ENCODE peak calls at places on chromosomes 5 and 9, in eight cellular contexts. C, B, E, I, J, T, D and P are unnamed samples. For H4K20me1, the result is how much of the 10 kb centered on the place peaks cover.

GRCh38 chr9:16450578-16450977 is 419.9 kb downstream of the BNC2 start:
- DNase-seq in C (no peak), I (no peak), E (no peak), T (no peak), J (no peak), D (no peak), B (no peak), P (no peak)

GRCh38 chr5:24225051-24225450 is 419.7 kb downstream of the CDH10 start:
- DNase-seq in E (no peak), C (no peak), B (no peak), T (no peak), D (no peak), J (no peak), I (no peak), P (peak)

GRCh38 chr9:131032384-131032783 is 23.4 kb downstream of the LAMC3 start:
- DNase-seq in B (no peak), E (no peak), T (no peak), C (no peak), D (no peak), I (no peak), J (no peak), P (no peak)

GRCh38 chr5:165209101-165209727 is 1703.8 kb downstream of the MAT2B start:
- DNase-seq in J (no peak), E (no peak), B (peak), C (peak), T (peak), D (no peak), I (peak), P (peak)

GRCh38 chr9:32590898-32591297 is 17.9 kb upstream of the NDUFB6 start:
- DNase-seq in C (no peak), T (no peak), B (no peak), J (no peak), E (no peak), I (no peak), D (no peak), P (peak)

GRCh38 chr9:7273575-7273974 is 515.8 kb downstream of the KDM4C start:
- DNase-seq in E (no peak), J (no peak), D (no peak), T (no peak), I (no peak), C (peak), B (peak), P (peak)

GRCh38 chr9:87229127-87229526 is 268.5 kb upstream of the DAPK1 start:
- DNase-seq in I (no peak), D (no peak), J (no peak), T (no peak), E (no peak), C (no peak), B (no peak), P (no peak)

GRCh38 chr5:139453683-139454567 is 8.6 kb downstream of the ECSCR start:
- DNase-seq in J (no peak), B (no peak), E (no peak), D (no peak), C (no peak), I (no peak), T (no peak), P (no peak)

GRCh38 chr9:37909326-37909725 is 5.4 kb upstream of the SLC25A51 start:
- DNase-seq in B (no peak), J (no peak), E (no peak), C (no peak), I (no peak), D (no peak), T (no peak), P (no peak)

GRCh38 chr5:131230406-131230805 is 33.4 kb upstream of the CDC42SE2 start:
- DNase-seq in J (no peak), B (no peak), T (peak), E (no peak), D (no peak), C (no peak), I (peak), P (no peak)

GRCh38 chr9:121823451-121824169 is 172.2 kb downstream of the DAB2IP start:
- DNase-seq in C (no peak), D (no peak), E (no peak), J (no peak), B (no peak), I (no peak), T (no peak), P (no peak)

DNA sequence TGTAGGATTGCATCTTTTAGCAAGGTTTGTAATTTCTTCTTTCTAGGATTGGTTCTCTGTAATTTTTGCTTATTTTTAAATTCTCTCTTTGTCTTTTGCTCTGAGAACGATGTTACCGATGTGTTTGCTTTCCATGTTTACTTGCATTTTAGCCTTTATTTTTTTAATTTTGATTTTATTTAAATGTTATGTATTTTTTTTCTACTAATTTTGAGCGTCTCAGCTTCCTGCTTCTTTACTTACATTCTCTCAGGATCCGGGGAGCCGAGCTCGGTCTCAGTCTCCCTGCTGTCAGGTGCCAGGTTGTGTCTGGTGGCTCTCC is 20.9 kb downstream of the ANXA2R start:
- DNase-seq in T (no peak), I (no peak), E (no peak), J (no peak), D (no peak), C (no peak), B (no peak), P (no peak)
- H2AFZ ChIP-seq in T (peak), I (peak), E (peak), J (peak), D (peak), C (peak), B (peak), P (peak)

GRCh38 chr5:65758546-65759144 is 36.6 kb downstream of the NLN start:
- DNase-seq in B (no peak), I (no peak), D (no peak), J (no peak), C (no peak), E (no peak), T (no peak), P (no peak)

GRCh38 chr5:65749956-65750355 is 28.0 kb downstream of the NLN start:
- DNase-seq in E (no peak), T (no peak), B (no peak), D (no peak), C (no peak), J (no peak), I (no peak), P (no peak)

GRCh38 chr5:65749221-65749844 is 27.3 kb downstream of the NLN start:
- DNase-seq in D (no peak), J (no peak), T (no peak), C (no peak), I (no peak), B (no peak), E (no peak), P (no peak)

GRCh38 chr5:65750938-65751337 is 28.9 kb downstream of the NLN start:
- DNase-seq in J (no peak), B (no peak), I (no peak), C (no peak), E (no peak), T (no peak), D (no peak), P (no peak)

GRCh38 chr5:65753189-65753588 is 31.2 kb downstream of the NLN start:
- DNase-seq in T (no peak), E (no peak), C (no peak), D (no peak), I (no peak), J (no peak), B (no peak), P (no peak)
- H4K20me1 ChIP-seq in T (under half), E (under half), C (under half), D (under half), I (under half), J (under half), B (under half), P (under half)

GRCh38 chr5:14672082-14672481 is 7.6 kb downstream of the OTULIN start:
- DNase-seq in E (no peak), I (no peak), D (no peak), T (peak), J (no peak), B (no peak), C (no peak), P (no peak)
- H3K27ac ChIP-seq in E (no peak), I (no peak), D (peak), T (peak), J (peak), B (no peak), C (no peak), P (no peak)

GRCh38 chr5:171630047-171630669 is 155.5 kb upstream of the SMIM23 start:
- DNase-seq in J (no peak), C (peak), T (no peak), D (no peak), B (peak), E (peak), I (peak), P (peak)
- H2AFZ ChIP-seq in J (no peak), C (no peak), T (no peak), D (peak), B (peak), E (peak), I (peak), P (peak)

DNA sequence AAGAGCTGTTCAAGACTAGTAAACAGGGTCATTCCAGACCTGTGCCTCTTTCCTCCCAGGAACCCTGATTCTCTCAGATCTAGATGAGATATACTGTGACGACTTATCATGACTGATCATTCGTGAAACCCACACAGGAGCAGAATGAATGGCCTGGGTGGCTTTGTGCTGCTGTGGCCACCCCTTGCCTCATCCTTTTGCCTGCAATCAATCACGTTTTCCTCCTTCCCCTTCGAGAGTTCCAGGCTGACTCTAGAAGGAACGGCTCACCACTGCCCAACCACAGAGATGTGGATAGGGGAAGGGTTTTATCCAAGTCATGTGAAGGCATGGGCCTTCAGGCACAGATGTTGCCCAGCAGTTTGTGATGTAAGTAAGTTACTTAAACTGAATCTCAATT is 5.8 kb downstream of the ANXA6 start:
- DNase-seq in E (no peak), B (peak), J (peak), I (no peak), T (peak), D (no peak), C (no peak), P (peak)
- H4K20me1 ChIP-seq in E (under half), B (under half), J (under half), I (under half), T (under half), D (under half), C (under half), P (under half)

GRCh38 chr5:68429510-68429909 is 214.0 kb downstream of the PIK3R1 start:
- DNase-seq in J (no peak), I (no peak), B (no peak), T (no peak), E (no peak), C (no peak), D (no peak), P (no peak)

GRCh38 chr5:68430282-68430681 is 214.7 kb downstream of the PIK3R1 start:
- DNase-seq in D (no peak), T (no peak), I (no peak), J (no peak), E (no peak), C (no peak), B (no peak), P (no peak)

GRCh38 chr5:68426609-68427008 is 211.1 kb downstream of the PIK3R1 start:
- DNase-seq in D (no peak), I (no peak), E (no peak), J (no peak), B (no peak), T (no peak), C (no peak), P (no peak)

GRCh38 chr5:68431181-68431580 is 215.6 kb downstream of the PIK3R1 start:
- DNase-seq in E (no peak), C (no peak), D (no peak), I (no peak), T (no peak), J (no peak), B (no peak), P (no peak)

GRCh38 chr5:68428232-68428811 is 212.8 kb downstream of the PIK3R1 start:
- DNase-seq in D (no peak), C (no peak), J (no peak), B (no peak), I (no peak), E (no peak), T (no peak), P (peak)
- H3K27ac ChIP-seq in D (no peak), C (no peak), J (no peak), B (no peak), I (no peak), E (no peak), T (no peak), P (no peak)